ENCODE peak calls at places on chromosomes 3 and 15, in seven cellular contexts. S is HFFc6; V is smooth muscle cell of the brain vasculature; G is left ventricle myocardium inferior; M is iris pigment epithelial cell; J is brain microvascular endothelial cell; E is activated CD4-positive, alpha-beta T cell treated with anti-CD3 and anti-CD28 coated beads, Interleukin-2, amount 50 U/mL, for 1 hour. D is an unnamed sample.

GRCh38 chr3:30500666-30501399 is 105.6 kb upstream of the TGFBR2 start:
- DNase-seq in E (no peak), G (no peak), M (no peak), S (no peak), V (no peak), J (no peak), D (no peak)

GRCh38 chr3:45480871-45481270 is 92.5 kb downstream of the LARS2 start:
- DNase-seq in G (no peak), V (no peak), E (no peak), J (no peak), S (no peak), M (no peak), D (no peak)

GRCh38 chr3:186826978-186827857 is 15.3 kb upstream of the ADIPOQ start:
- DNase-seq in M (peak), V (no peak), S (peak), G (peak), J (peak), E (peak), D (peak)

GRCh38 chr3:193598202-193598601 is 5.2 kb downstream of the OPA1 start:
- DNase-seq in J (no peak), V (no peak), S (no peak), M (no peak), E (no peak), G (no peak), D (no peak)

GRCh38 chr15:78170848-78171773 is 21.9 kb downstream of the IDH3A start:
- DNase-seq in J (no peak), V (no peak), S (no peak), G (no peak), M (no peak), E (no peak), D (no peak)

GRCh38 chr3:40043444-40043755 is 234.0 kb downstream of the MYRIP start:
- DNase-seq in J (peak), G (no peak), S (peak), M (peak), E (no peak), V (no peak), D (no peak)

GRCh38 chr15:90637693-90638092 is 79.5 kb upstream of the BLM start:
- DNase-seq in S (no peak), V (no peak), M (no peak), G (no peak), E (no peak), J (no peak), D (no peak)

GRCh38 chr15:101501703-101502373 is 12.3 kb upstream of the PCSK6 start:
- DNase-seq in G (no peak), E (peak), V (no peak), S (no peak), J (peak), M (no peak), D (peak)

GRCh38 chr3:106281231-106281630 is 412.4 kb upstream of the CBLB start:
- DNase-seq in E (no peak), M (peak), V (no peak), G (no peak), S (no peak), J (peak), D (no peak)

GRCh38 chr15:39743611-39744010 is 39.0 kb downstream of the FSIP1 start:
- DNase-seq in J (peak), V (no peak), M (no peak), E (no peak), S (no peak), G (no peak), D (no peak)

GRCh38 chr3:89957461-89957860 is 850.0 kb downstream of the EPHA3 start:
- DNase-seq in E (no peak), V (no peak), S (no peak), J (peak), G (no peak), M (peak), D (no peak)

GRCh38 chr3:158725348-158725966 is 6.8 kb downstream of the RARRES1 start:
- DNase-seq in S (peak), J (peak), M (peak), V (peak), G (no peak), E (no peak), D (peak)

GRCh38 chr3:114545196-114545595 is 251.4 kb downstream of the TIGIT start:
- DNase-seq in M (no peak), S (no peak), J (no peak), G (no peak), E (no peak), V (no peak), D (no peak)

GRCh38 chr15:38164507-38164906 is 88.1 kb upstream of the SPRED1 start:
- DNase-seq in M (no peak), J (no peak), G (no peak), V (no peak), E (no peak), S (no peak), D (no peak)

GRCh38 chr3:190780524-190780923 is 82.0 kb downstream of the GMNC start:
- DNase-seq in J (no peak), M (no peak), E (no peak), S (no peak), V (no peak), G (no peak), D (no peak)

GRCh38 chr3:124563376-124563775 is 166.9 kb upstream of the UMPS start:
- DNase-seq in J (peak), G (no peak), E (no peak), S (peak), M (peak), V (no peak), D (no peak)

GRCh38 chr3:123412811-123413588 is 35.9 kb downstream of the ADCY5 start:
- DNase-seq in V (peak), J (no peak), S (no peak), E (no peak), G (peak), M (no peak), D (no peak)

GRCh38 chr15:91660174-91660649 is 193.3 kb upstream of the SLCO3A1 start:
- DNase-seq in V (no peak), E (no peak), J (no peak), M (no peak), G (no peak), S (no peak), D (no peak)

GRCh38 chr3:171000281-171000680 is 26.2 kb downstream of the SLC2A2 start:
- DNase-seq in V (no peak), J (no peak), M (no peak), S (peak), E (no peak), G (no peak), D (no peak)

GRCh38 chr3:50388021-50388719 is 28.8 kb upstream of the TMEM115 start:
- DNase-seq in J (no peak), V (no peak), M (peak), G (no peak), S (no peak), E (no peak), D (no peak)

D was measured in lung.